ENCODE peak calls at places on chromosomes 12 and 14, in five cellular contexts. One of them, this sample, is unnamed.

GRCh38 chr12:52415870-52416750 is 10.0 kb upstream of the KRT82 start:
- DNase-seq in IMR-90: peak; percentile 71
- DNase-seq in tibial nerve: peak; percentile 81
- DNase-seq in K562: no peak
- DNase-seq in endothelial cell of umbilical vein: no peak
- DNase-seq in this sample: no peak

GRCh38 chr14:34460841-34461240 is 1.2 kb downstream of the SPTSSA start:
- DNase-seq in IMR-90: peak; percentile 77
- DNase-seq in tibial nerve: no peak
- DNase-seq in K562: no peak
- DNase-seq in endothelial cell of umbilical vein: peak; percentile 52
- DNase-seq in this sample: no peak

GRCh38 chr12:46480724-46481123 is 108.2 kb upstream of the SLC38A2 start:
- DNase-seq in IMR-90: no peak
- DNase-seq in tibial nerve: no peak
- DNase-seq in K562: no peak
- DNase-seq in endothelial cell of umbilical vein: peak; percentile 75
- DNase-seq in this sample: no peak

GRCh38 chr12:27564612-27565213 is 40.7 kb downstream of the PPFIBP1 start:
- DNase-seq in IMR-90: no peak
- DNase-seq in tibial nerve: no peak
- DNase-seq in K562: no peak
- DNase-seq in endothelial cell of umbilical vein: peak; percentile 67
- DNase-seq in this sample: no peak

GRCh38 chr12:69055706-69056105 is 122.7 kb upstream of the CPM start:
- DNase-seq in IMR-90: no peak
- DNase-seq in tibial nerve: peak; percentile 63
- DNase-seq in K562: no peak
- DNase-seq in endothelial cell of umbilical vein: no peak
- DNase-seq in this sample: no peak

GRCh38 chr12:66942741-66943465 is 264.0 kb upstream of the GRIP1 start:
- DNase-seq in IMR-90: no peak
- DNase-seq in tibial nerve: no peak
- DNase-seq in K562: no peak
- DNase-seq in endothelial cell of umbilical vein: no peak
- DNase-seq in this sample: no peak

GRCh38 chr12:52318241-52318990 is 2.8 kb downstream of the KRT83 start:
- DNase-seq in IMR-90: no peak
- DNase-seq in tibial nerve: no peak
- DNase-seq in K562: no peak
- DNase-seq in endothelial cell of umbilical vein: no peak
- DNase-seq in this sample: no peak

GRCh38 chr14:54120260-54120659 is 163.6 kb upstream of the BMP4 start:
- DNase-seq in IMR-90: no peak
- DNase-seq in tibial nerve: no peak
- DNase-seq in K562: no peak
- DNase-seq in endothelial cell of umbilical vein: no peak
- DNase-seq in this sample: no peak

GRCh38 chr12:46549527-46550265 is 177.1 kb upstream of the SLC38A2 start:
- DNase-seq in IMR-90: peak; percentile 97
- DNase-seq in tibial nerve: no peak
- DNase-seq in K562: no peak
- DNase-seq in endothelial cell of umbilical vein: peak; percentile 61
- DNase-seq in this sample: no peak

GRCh38 chr12:49705479-49706267 is 1.5 kb downstream of the FMNL3 start:
- DNase-seq in IMR-90: peak; percentile 84
- DNase-seq in tibial nerve: no peak
- DNase-seq in K562: no peak
- DNase-seq in endothelial cell of umbilical vein: peak; percentile 89
- DNase-seq in this sample: no peak

GRCh38 chr12:12616512-12617275 is 5.0 kb downstream of the CREBL2 start:
- DNase-seq in IMR-90: peak; percentile 44
- DNase-seq in tibial nerve: no peak
- DNase-seq in K562: no peak
- DNase-seq in endothelial cell of umbilical vein: no peak
- DNase-seq in this sample: no peak

GRCh38 chr12:62716866-62717477 is 218.0 kb downstream of the PPM1H start:
- DNase-seq in IMR-90: no peak
- DNase-seq in tibial nerve: no peak
- DNase-seq in K562: no peak
- DNase-seq in endothelial cell of umbilical vein: no peak
- DNase-seq in this sample: no peak

GRCh38 chr12:14219156-14219555 is 146.3 kb upstream of the ATF7IP start:
- DNase-seq in IMR-90: no peak
- DNase-seq in tibial nerve: no peak
- DNase-seq in K562: no peak
- DNase-seq in endothelial cell of umbilical vein: no peak
- DNase-seq in this sample: no peak

GRCh38 chr12:58914457-58914856 is 5.8 kb downstream of the LRIG3 start:
- DNase-seq in IMR-90: no peak
- DNase-seq in tibial nerve: no peak
- DNase-seq in K562: no peak
- DNase-seq in endothelial cell of umbilical vein: peak; percentile 47
- DNase-seq in this sample: no peak

GRCh38 chr12:52811191-52812072 is 2.5 kb downstream of the KRT4 start:
- DNase-seq in IMR-90: no peak
- DNase-seq in tibial nerve: no peak
- DNase-seq in K562: no peak
- DNase-seq in endothelial cell of umbilical vein: no peak
- DNase-seq in this sample: no peak

GRCh38 chr12:49941556-49942511 is 8.7 kb upstream of the AQP2 start:
- DNase-seq in IMR-90: no peak
- DNase-seq in tibial nerve: no peak
- DNase-seq in K562: no peak
- DNase-seq in endothelial cell of umbilical vein: no peak
- DNase-seq in this sample: no peak

GRCh38 chr12:19671695-19672094 is 232.4 kb downstream of the AEBP2 start:
- DNase-seq in IMR-90: peak; percentile 20
- DNase-seq in tibial nerve: no peak
- DNase-seq in K562: no peak
- DNase-seq in endothelial cell of umbilical vein: no peak
- DNase-seq in this sample: no peak

GRCh38 chr12:122094735-122095561 is 16.4 kb downstream of the MLXIP start:
- DNase-seq in IMR-90: peak; percentile 53
- DNase-seq in tibial nerve: no peak
- DNase-seq in K562: no peak
- DNase-seq in endothelial cell of umbilical vein: peak; percentile 32
- DNase-seq in this sample: no peak

GRCh38 chr14:100341301-100342031 is 18.3 kb downstream of the SLC25A47 start:
- DNase-seq in IMR-90: peak; percentile 95
- DNase-seq in tibial nerve: peak; percentile 39
- DNase-seq in K562: no peak
- DNase-seq in endothelial cell of umbilical vein: peak; percentile 98
- DNase-seq in this sample: no peak

GRCh38 chr14:101225729-101226152 is 322.2 kb upstream of the RTL1 start:
- DNase-seq in IMR-90: no peak
- DNase-seq in tibial nerve: no peak
- DNase-seq in K562: peak; percentile 18
- DNase-seq in endothelial cell of umbilical vein: no peak
- DNase-seq in this sample: no peak

GRCh38 chr12:45655186-45655585 is 74.3 kb upstream of the ARID2 start:
- DNase-seq in IMR-90: peak; percentile 47
- DNase-seq in tibial nerve: no peak
- DNase-seq in K562: no peak
- DNase-seq in endothelial cell of umbilical vein: no peak
- DNase-seq in this sample: no peak

GRCh38 chr12:4975574-4975973 is 65.9 kb downstream of the KCNA1 start:
- DNase-seq in IMR-90: no peak
- DNase-seq in tibial nerve: no peak
- DNase-seq in K562: peak; percentile 14
- DNase-seq in endothelial cell of umbilical vein: no peak
- DNase-seq in this sample: no peak

GRCh38 chr12:65825323-65825572 is 965 bp downstream of the HMGA2 start:
- DNase-seq in IMR-90: no peak
- DNase-seq in tibial nerve: no peak
- DNase-seq in K562: no peak
- DNase-seq in endothelial cell of umbilical vein: no peak
- DNase-seq in this sample: no peak

GRCh38 chr14:88554458-88555286 is at the start of gene PTPN21:
- DNase-seq in IMR-90: peak; percentile 64
- DNase-seq in tibial nerve: peak; percentile 57
- DNase-seq in K562: peak; percentile 80
- DNase-seq in endothelial cell of umbilical vein: peak; percentile 69
- DNase-seq in this sample: no peak

GRCh38 chr12:114400395-114400794 is 5.5 kb downstream of the TBX5 start:
- DNase-seq in IMR-90: peak; percentile 57
- DNase-seq in tibial nerve: no peak
- DNase-seq in K562: no peak
- DNase-seq in endothelial cell of umbilical vein: no peak
- DNase-seq in this sample: no peak

GRCh38 chr12:114396153-114396868 is 9.6 kb downstream of the TBX5 start:
- DNase-seq in IMR-90: peak; percentile 59
- DNase-seq in tibial nerve: no peak
- DNase-seq in K562: no peak
- DNase-seq in endothelial cell of umbilical vein: no peak
- DNase-seq in this sample: no peak

GRCh38 chr12:114396869-114397719 is 8.8 kb downstream of the TBX5 start:
- DNase-seq in IMR-90: peak; percentile 26
- DNase-seq in tibial nerve: no peak
- DNase-seq in K562: no peak
- DNase-seq in endothelial cell of umbilical vein: no peak
- DNase-seq in this sample: no peak

GRCh38 chr12:114399664-114400211 is 6.2 kb downstream of the TBX5 start:
- DNase-seq in IMR-90: peak; percentile 95
- DNase-seq in tibial nerve: no peak
- DNase-seq in K562: peak; percentile 32
- DNase-seq in endothelial cell of umbilical vein: no peak
- DNase-seq in this sample: no peak

DNA sequence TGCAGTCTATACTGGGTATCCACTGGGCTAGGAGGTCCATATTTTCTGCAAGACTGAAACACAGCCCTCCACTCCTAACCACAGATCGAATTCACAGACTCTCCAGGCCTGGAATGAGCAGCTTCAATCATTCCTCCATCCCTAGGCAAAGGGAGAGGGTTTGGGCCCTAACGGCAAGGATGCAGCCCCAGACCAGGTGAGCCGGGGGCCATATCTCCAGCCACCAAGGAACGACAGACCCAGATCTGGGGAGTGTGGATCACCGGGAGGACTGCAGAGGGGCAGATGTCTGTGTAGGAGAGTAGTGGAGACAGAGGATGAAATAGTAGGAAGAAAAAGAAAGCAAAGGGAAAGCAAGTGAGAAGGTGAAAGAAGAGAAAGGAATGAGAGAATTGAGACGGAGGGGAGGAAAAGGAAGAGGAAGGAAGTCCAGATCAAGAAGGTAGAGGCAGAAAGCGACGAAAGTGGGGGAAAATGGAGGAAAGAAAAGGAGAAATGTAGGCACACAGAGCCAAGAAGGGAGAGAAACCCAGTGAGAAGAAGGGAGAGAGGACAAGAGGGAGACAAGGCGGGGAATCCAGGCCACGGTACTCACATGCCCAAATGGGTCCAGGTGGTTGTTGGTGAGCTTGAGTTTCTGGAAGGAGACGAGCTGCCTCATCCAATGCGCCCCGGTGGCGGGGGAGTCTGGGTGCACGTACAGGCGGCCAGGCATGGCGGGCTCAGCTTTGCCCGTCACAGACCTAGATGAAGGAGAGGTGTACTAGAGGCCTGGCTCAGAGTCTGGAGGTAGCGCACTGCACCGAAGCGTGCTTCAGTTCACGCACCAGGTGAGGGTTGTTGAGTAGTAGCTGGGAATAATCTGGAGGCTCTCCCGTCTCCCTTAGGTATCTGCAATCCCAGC is 7.7 kb downstream of the TBX5 start:
- DNase-seq in IMR-90: peak; percentile 15
- DNase-seq in tibial nerve: no peak
- DNase-seq in K562: no peak
- DNase-seq in endothelial cell of umbilical vein: no peak
- DNase-seq in this sample: no peak
- TF ChIP-seq POLR2A in IMR-90: no peak
- TF ChIP-seq POLR2A in tibial nerve: no peak
- TF ChIP-seq POLR2A in K562: no peak
- TF ChIP-seq POLR2A in endothelial cell of umbilical vein: no peak
- TF ChIP-seq POLR2A in this sample: no peak

GRCh38 chr12:41684997-41685396 is 459.7 kb downstream of the GXYLT1 start:
- DNase-seq in IMR-90: no peak
- DNase-seq in tibial nerve: peak; percentile 10
- DNase-seq in K562: no peak
- DNase-seq in endothelial cell of umbilical vein: no peak
- DNase-seq in this sample: no peak
- TF ChIP-seq CTCF in IMR-90: no peak
- TF ChIP-seq CTCF in tibial nerve: peak; percentile 33
- TF ChIP-seq CTCF in K562: no peak
- TF ChIP-seq CTCF in endothelial cell of umbilical vein: no peak
- TF ChIP-seq CTCF in this sample: no peak

GRCh38 chr12:101925935-101926334 is 48.6 kb downstream of the DRAM1 start:
- DNase-seq in IMR-90: no peak
- DNase-seq in tibial nerve: no peak
- DNase-seq in K562: no peak
- DNase-seq in endothelial cell of umbilical vein: no peak
- DNase-seq in this sample: no peak

GRCh38 chr12:101927042-101927441 is 49.7 kb downstream of the DRAM1 start:
- DNase-seq in IMR-90: peak; percentile 83
- DNase-seq in tibial nerve: no peak
- DNase-seq in K562: no peak
- DNase-seq in endothelial cell of umbilical vein: no peak
- DNase-seq in this sample: no peak

GRCh38 chr12:101928556-101928955 is 51.2 kb downstream of the DRAM1 start:
- DNase-seq in IMR-90: no peak
- DNase-seq in tibial nerve: no peak
- DNase-seq in K562: no peak
- DNase-seq in endothelial cell of umbilical vein: no peak
- DNase-seq in this sample: no peak

GRCh38 chr12:101929365-101930041 is 52.1 kb downstream of the DRAM1 start:
- DNase-seq in IMR-90: no peak
- DNase-seq in tibial nerve: no peak
- DNase-seq in K562: no peak
- DNase-seq in endothelial cell of umbilical vein: no peak
- DNase-seq in this sample: no peak

GRCh38 chr12:101927999-101928398 is 50.6 kb downstream of the DRAM1 start:
- DNase-seq in IMR-90: no peak
- DNase-seq in tibial nerve: no peak
- DNase-seq in K562: no peak
- DNase-seq in endothelial cell of umbilical vein: no peak
- DNase-seq in this sample: no peak
- H3K27ac ChIP-seq in IMR-90: no peak overlapping the region
- H3K27ac ChIP-seq in tibial nerve: no peak overlapping the region
- H3K27ac ChIP-seq in K562: no peak overlapping the region
- H3K27ac ChIP-seq in endothelial cell of umbilical vein: no peak overlapping the region
- H3K27ac ChIP-seq in this sample: no peak overlapping the region

DNA sequence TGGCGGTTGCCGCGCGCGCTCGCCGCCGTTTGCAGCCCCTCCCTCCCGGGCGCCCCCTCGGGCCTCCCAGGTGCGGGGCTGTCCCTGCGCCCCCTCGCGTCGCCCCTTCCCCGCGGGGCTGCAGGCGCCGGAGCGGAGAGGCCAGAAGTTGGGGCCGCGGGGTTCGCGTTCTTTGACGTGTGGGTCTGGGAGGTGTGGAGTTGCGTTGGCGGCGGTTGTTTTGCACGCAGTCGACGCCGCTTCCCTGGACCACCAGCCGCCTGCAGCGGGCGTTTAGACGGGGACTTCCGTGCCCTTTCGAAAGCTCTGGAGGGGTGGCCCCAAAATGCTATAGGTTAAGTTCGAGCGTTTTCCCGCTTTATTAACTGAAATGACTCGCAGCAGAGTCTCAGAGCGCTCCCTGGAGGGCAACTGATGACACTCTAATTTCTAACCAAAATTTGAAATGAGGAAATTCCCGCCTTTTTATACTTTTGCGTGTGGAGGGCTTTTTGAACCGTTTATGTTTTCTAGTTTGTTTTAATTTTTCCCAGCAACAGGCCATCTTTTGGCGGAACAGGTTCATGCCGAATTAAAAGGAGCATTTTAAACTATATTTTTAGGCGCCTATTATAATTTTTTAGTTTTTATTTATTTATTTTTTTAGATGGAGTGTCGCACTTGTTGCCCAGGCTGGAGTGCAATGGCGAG is 939 bp downstream of the TMPO start:
- DNase-seq in IMR-90: peak; percentile 81
- DNase-seq in tibial nerve: peak; percentile 67
- DNase-seq in K562: no peak
- DNase-seq in endothelial cell of umbilical vein: peak; percentile 78
- DNase-seq in this sample: peak; percentile 15
- TF ChIP-seq POLR2A in IMR-90: peak; percentile 36
- TF ChIP-seq POLR2A in tibial nerve: no peak
- TF ChIP-seq POLR2A in K562: no peak
- TF ChIP-seq POLR2A in endothelial cell of umbilical vein: no peak
- TF ChIP-seq POLR2A in this sample: no peak